ENCODE peak calls at places on chromosomes 11 and 22, in four cellular contexts. Y is adrenal gland, Z is ovary, R is esophagus squamous epithelium. B is an unnamed sample. For H3K9me3, the result is how much of the 10 kb centered on the place peaks cover.

GRCh38 chr11:112345166-112345565 is 84.5 kb upstream of the PLET1 start:
- DNase-seq in Z (no peak), R (no peak), Y (no peak), B (no peak)

GRCh38 chr11:3826721-3827120 is 14.0 kb downstream of the RHOG start:
- DNase-seq in Z (no peak), Y (no peak), R (no peak), B (no peak)

GRCh38 chr11:12043959-12044772 is 35.7 kb upstream of the DKK3 start:
- DNase-seq in Y (peak), Z (peak), R (no peak), B (peak)

GRCh38 chr11:93770160-93770559 is 13.9 kb upstream of the MED17 start:
- DNase-seq in Z (no peak), R (no peak), Y (no peak), B (no peak)

GRCh38 chr11:72703281-72704008 is 29.2 kb upstream of the PDE2A start:
- DNase-seq in Z (peak), R (no peak), Y (peak), B (peak)

GRCh38 chr22:48757581-48757980 is 1070.1 kb downstream of the BRD1 start:
- DNase-seq in R (no peak), Z (peak), Y (peak), B (peak)

GRCh38 chr22:45242778-45243191 is 2.1 kb upstream of the KIAA0930 start:
- DNase-seq in Z (no peak), R (no peak), Y (no peak), B (no peak)

GRCh38 chr22:18110194-18110943 is at the start of gene TUBA8:
- DNase-seq in Z (peak), Y (peak), R (no peak), B (peak)

GRCh38 chr11:94641167-94641761 is 74.1 kb downstream of the PIWIL4 start:
- DNase-seq in R (no peak), Z (no peak), Y (no peak), B (no peak)

GRCh38 chr11:74478877-74479276 is 11.5 kb upstream of the KCNE3 start:
- DNase-seq in Z (no peak), Y (no peak), R (no peak), B (no peak)

GRCh38 chr11:88341852-88342251 is 4.3 kb upstream of the CTSC start:
- DNase-seq in Z (no peak), R (no peak), Y (no peak), B (no peak)

GRCh38 chr11:86126862-86127261 is 58.0 kb upstream of the PICALM start:
- DNase-seq in Y (no peak), Z (no peak), R (no peak), B (no peak)

GRCh38 chr11:17703951-17704350 is 15.4 kb upstream of the MYOD1 start:
- DNase-seq in R (no peak), Z (no peak), Y (no peak), B (no peak)

GRCh38 chr22:43919106-43919965 is 4.3 kb upstream of the PNPLA3 start:
- DNase-seq in Z (no peak), R (no peak), Y (no peak), B (no peak)

GRCh38 chr22:37027556-37027955 is 8.0 kb downstream of the MPST start:
- DNase-seq in Z (no peak), Y (no peak), R (no peak), B (no peak)

GRCh38 chr22:17303840-17304779 is 65.2 kb upstream of the CECR2 start:
- DNase-seq in R (no peak), Y (no peak), Z (no peak), B (no peak)

GRCh38 chr11:128453444-128454336 is 133.7 kb downstream of the ETS1 start:
- DNase-seq in Y (peak), Z (peak), R (no peak), B (peak)

GRCh38 chr22:50400406-50400805 is 57.3 kb downstream of the PPP6R2 start:
- DNase-seq in Y (no peak), R (no peak), Z (no peak), B (no peak)

GRCh38 chr11:100863080-100863581 is 176.0 kb downstream of the ARHGAP42 start:
- DNase-seq in R (no peak), Z (no peak), Y (peak), B (peak)

GRCh38 chr11:23079382-23079813 is 219.1 kb upstream of the CCDC179 start:
- DNase-seq in Z (no peak), Y (no peak), R (no peak), B (no peak)

GRCh38 chr11:64385953-64386704 is 27.2 kb downstream of the RPS6KA4 start:
- DNase-seq in Z (no peak), R (no peak), Y (no peak), B (no peak)

GRCh38 chr11:111105566-111105965 is 140.0 kb upstream of the POU2AF2 start:
- DNase-seq in R (no peak), Z (no peak), Y (no peak), B (no peak)

GRCh38 chr11:82818399-82819043 is 81.7 kb downstream of the PRCP start:
- DNase-seq in R (no peak), Y (no peak), Z (no peak), B (no peak)

GRCh38 chr11:77175021-77175842 is 47.2 kb downstream of the MYO7A start:
- DNase-seq in Y (peak), R (no peak), Z (no peak), B (no peak)

GRCh38 chr22:26660961-26661578 is 3.7 kb downstream of the MIAT start:
- DNase-seq in R (no peak), Y (no peak), Z (no peak), B (no peak)

GRCh38 chr22:35894464-35894878 is 134.2 kb downstream of the RBFOX2 start:
- DNase-seq in R (no peak), Z (no peak), Y (no peak), B (peak)

GRCh38 chr11:34358258-34358665 is 452 bp upstream of the ABTB2 start:
- DNase-seq in R (no peak), Z (peak), Y (peak), B (peak)

GRCh38 chr22:39215430-39216142 is 29.2 kb downstream of the PDGFB start:
- DNase-seq in Y (peak), Z (no peak), R (no peak), B (no peak)

GRCh38 chr11:32440920-32441319 is 5.6 kb upstream of the WT1 start:
- DNase-seq in R (no peak), Z (peak), Y (no peak), B (peak)

GRCh38 chr22:42277988-42278776 is 7.7 kb upstream of the TCF20 start:
- DNase-seq in R (no peak), Y (no peak), Z (no peak), B (no peak)

GRCh38 chr11:66459138-66459778 is 7.4 kb upstream of the PELI3 start:
- DNase-seq in Z (no peak), R (no peak), Y (no peak), B (no peak)

GRCh38 chr11:13304655-13305340 is 27.2 kb downstream of the BMAL1 start:
- DNase-seq in Y (peak), Z (no peak), R (no peak), B (no peak)

GRCh38 chr22:32627091-32627490 is 152.5 kb downstream of the FBXO7 start:
- DNase-seq in Z (no peak), Y (peak), R (no peak), B (no peak)

GRCh38 chr22:32839776-32840571 is 38.5 kb downstream of the TIMP3 start:
- DNase-seq in Z (peak), Y (peak), R (no peak), B (no peak)

GRCh38 chr11:815675-816432 is 2.9 kb upstream of the PNPLA2 start:
- DNase-seq in R (no peak), Z (no peak), Y (no peak), B (no peak)
- TF ChIP-seq POLR2A in R (no peak), Z (no peak), Y (no peak), B (no peak)

GRCh38 chr11:44860346-44860745 is 90.3 kb downstream of the TP53I11 start:
- DNase-seq in R (no peak), Y (no peak), Z (no peak), B (no peak)

GRCh38 chr11:44860967-44861828 is 89.5 kb downstream of the TP53I11 start:
- DNase-seq in Z (no peak), R (no peak), Y (no peak), B (peak)

GRCh38 chr11:44862546-44863101 is 88.1 kb downstream of the TP53I11 start:
- DNase-seq in Z (no peak), R (no peak), Y (no peak), B (no peak)

GRCh38 chr11:44863231-44863630 is 87.5 kb downstream of the TP53I11 start:
- DNase-seq in Z (no peak), R (no peak), Y (no peak), B (no peak)

DNA sequence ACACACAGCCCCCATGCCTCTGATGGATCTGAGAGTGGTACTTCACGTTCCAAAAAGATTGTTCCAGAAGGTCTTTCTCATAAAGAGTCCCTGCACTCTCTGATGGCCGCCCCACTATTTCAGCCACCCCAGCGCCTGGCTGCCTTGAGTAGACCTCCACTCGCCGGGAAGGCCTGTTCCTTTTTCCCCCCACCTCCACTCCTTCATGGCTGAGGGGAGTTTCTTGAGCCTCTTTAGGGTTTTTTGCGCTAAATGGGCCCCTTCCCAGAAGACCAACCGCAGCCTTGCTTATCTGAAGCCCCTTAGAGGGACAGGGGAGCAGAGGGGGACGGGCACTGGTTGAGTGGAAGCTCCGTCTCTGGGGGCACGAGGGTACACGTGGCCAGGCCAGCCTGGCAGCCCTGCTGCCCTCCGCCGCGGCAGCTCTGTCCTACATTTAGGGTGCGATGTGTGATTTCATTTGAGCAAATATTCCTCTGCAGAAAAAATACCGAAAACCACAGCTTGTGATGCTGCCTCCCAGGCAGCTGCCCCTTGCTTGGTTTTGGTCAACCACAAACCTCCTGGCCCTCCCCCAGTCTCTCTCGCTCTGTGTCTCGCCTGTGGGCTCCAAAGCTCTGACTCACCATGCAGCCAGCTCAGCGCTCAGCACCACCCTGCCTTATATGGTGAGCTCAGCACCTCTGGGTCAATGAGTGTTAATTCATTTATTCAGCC is 88.7 kb downstream of the TP53I11 start:
- DNase-seq in Z (peak), Y (peak), R (no peak), B (peak)
- H3K9me3 ChIP-seq in Z (under half), Y (under half), R (under half), B (under half)

GRCh38 chr11:35944503-35945136 is 758 bp downstream of the LDLRAD3 start:
- DNase-seq in R (no peak), Z (peak), Y (no peak), B (no peak)

GRCh38 chr11:35945137-35945518 is 1.3 kb downstream of the LDLRAD3 start:
- DNase-seq in Z (peak), R (no peak), Y (no peak), B (no peak)

GRCh38 chr11:35946766-35947165 is 2.9 kb downstream of the LDLRAD3 start:
- DNase-seq in Z (no peak), R (no peak), Y (no peak), B (no peak)

GRCh38 chr11:35943294-35943693 is 568 bp upstream of the LDLRAD3 start:
- DNase-seq in Z (peak), Y (peak), R (no peak), B (peak)

DNA sequence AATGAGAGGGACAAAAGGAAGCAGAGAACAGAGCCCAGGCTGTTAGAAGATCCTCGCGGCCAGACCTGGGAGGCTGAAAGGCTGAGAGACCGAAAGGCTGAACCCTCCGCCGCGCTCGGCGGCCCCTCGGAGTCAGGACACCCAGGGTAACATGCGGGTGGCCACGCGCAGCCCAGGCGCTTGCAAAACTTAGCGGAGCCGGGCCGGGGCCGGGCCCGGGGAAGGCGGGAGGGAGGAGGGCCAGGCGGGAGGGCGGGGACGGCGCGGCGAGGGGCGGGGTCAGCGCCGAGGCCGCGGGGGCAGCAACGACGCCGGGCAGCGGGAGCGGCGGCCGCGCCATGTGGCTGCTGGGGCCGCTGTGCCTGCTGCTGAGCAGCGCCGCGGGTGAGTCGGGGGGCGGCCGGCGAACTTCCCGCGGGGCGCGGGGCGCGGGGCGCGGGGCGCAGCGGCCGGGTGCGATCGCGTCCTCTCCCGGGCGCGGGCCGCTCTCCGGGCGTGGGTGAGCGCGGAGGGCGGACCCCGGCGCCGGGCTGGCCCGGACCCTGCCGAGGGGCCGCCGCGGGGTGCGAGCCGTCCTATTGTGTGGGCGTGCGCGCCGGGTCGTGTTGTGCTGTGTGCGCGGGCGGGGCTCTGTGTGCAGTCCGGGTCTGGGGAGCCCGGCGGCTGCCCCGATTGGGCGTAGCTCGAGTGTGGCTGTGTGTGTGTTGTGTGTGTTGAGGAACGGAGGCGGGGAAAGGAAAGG is at the start of gene LDLRAD3:
- DNase-seq in Y (peak), Z (peak), R (no peak), B (peak)
- TF ChIP-seq POLR2A in Y (no peak), Z (no peak), R (peak), B (no peak)

GRCh38 chr11:134637091-134638015 is 225.3 kb upstream of the B3GAT1 start:
- DNase-seq in Y (no peak), Z (no peak), R (no peak), B (no peak)

GRCh38 chr11:134636071-134636470 is 224.0 kb upstream of the B3GAT1 start:
- DNase-seq in Z (no peak), Y (no peak), R (no peak), B (no peak)

GRCh38 chr11:134632347-134633119 is 220.5 kb upstream of the B3GAT1 start:
- DNase-seq in Y (no peak), Z (no peak), R (no peak), B (no peak)

GRCh38 chr11:134633276-134633675 is 221.2 kb upstream of the B3GAT1 start:
- DNase-seq in R (no peak), Y (no peak), Z (no peak), B (no peak)

DNA sequence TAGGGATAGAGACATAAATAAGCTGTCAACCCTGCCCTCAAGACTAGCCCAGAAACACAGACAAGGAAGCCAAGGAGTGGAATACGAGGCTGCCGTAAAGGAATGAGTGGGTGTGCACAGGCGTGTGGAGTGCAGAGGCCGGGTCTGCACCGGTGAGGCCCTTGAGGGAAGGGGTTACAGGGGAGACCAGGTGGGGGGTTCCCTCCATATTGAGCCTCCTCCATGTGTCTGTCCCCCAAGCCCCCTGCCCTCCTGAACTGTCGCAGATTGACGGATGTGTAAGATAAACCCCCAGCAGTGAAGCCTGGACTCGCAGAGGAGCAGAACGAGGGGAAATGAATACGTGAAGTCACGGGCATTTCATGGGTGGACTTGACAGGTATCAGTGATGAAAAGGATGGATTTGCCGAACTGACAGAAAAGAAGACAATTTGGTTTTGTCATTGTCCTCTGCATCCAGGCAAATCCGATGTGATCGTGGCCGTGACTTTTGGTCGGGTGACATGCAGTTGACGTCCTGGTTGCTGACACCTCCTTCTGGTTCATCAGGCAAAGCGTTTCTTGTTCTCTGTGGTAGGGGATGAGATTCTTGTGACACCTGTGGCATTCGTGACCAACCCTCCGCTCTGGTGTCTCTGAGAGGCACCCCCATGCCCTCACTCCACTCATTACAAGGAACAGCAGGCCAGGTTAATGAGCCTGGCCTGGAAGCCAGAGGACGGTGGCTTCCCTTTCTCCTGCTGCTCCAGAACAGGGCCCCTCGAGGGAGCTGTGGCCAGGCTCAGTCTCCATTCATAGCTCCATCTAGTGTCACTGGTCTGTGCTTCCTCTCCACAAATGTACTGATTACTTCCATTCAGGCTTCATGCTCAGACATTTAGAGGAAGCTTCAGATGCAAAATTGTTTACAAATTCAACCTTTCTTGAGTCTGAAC is 223.1 kb upstream of the B3GAT1 start:
- DNase-seq in Z (no peak), Y (no peak), R (no peak), B (no peak)
- H3K9me3 ChIP-seq in Z (under half), Y (under half), R (under half), B (under half)

DNA sequence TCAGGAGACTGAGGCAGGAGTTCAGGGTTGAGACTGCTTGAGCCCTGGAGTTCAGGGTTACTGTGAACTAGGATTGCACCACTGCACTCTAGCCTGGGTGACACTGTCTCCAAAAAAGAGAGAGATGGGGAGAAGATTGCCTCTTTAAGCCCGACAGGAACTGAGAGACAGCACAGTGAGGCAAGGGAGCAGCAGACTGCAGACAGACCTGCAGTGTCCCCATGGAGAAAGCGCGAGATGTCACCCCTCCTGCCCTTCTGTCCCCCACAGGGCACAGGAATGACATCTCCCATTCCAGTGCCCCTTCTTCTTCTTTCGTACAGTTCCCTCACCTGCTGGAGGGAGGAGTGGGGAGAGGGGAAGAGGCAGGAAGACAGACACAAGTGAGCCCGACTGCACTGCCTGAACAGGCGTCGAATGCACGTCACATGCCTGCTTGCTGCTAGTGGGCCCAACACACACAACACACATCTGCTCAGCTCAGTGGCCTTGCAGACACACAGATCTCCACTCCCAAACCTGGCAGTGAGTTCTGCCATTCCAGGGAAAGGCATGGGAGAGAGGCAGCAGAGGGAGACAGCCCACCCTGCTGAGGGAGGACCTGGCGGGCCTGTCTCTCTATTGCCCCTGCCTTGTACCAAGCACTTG is 167.0 kb downstream of the DSCAML1 start:
- DNase-seq in R (no peak), Y (no peak), Z (no peak), B (no peak)
- TF ChIP-seq POLR2A in R (no peak), Y (no peak), Z (no peak), B (no peak)

B was measured in testis.